ENCODE peak calls at places on chromosomes 16 and 17, in eight cellular contexts. T is mucosa of descending colon, B is HEK293T, Z is kidney glomerular epithelial cell, Y is Calu3, D is EH, O is PC-3, W is GM03348. F is an unnamed sample.

GRCh38 chr16:71722801-71723536 is 1.5 kb downstream of the PHLPP2 start:
- DNase-seq in B (peak; percentile 71), W (peak; percentile 91), Y (peak; percentile 81), T (peak; percentile 87), D (peak; percentile 81), Z (peak; percentile 67), O (peak; percentile 80), F (peak; percentile 88)

GRCh38 chr17:16107165-16107770 is 107.6 kb downstream of the TTC19 start:
- DNase-seq in D (no peak), O (no peak), B (no peak), W (no peak), T (no peak), Z (no peak), Y (no peak), F (no peak)

GRCh38 chr17:53740312-53740711 is 82.4 kb upstream of the KIF2B start:
- DNase-seq in B (no peak), O (no peak), D (no peak), Y (no peak), Z (no peak), W (no peak), T (no peak), F (no peak)

GRCh38 chr17:14308636-14308964 is 7.7 kb downstream of the HS3ST3B1 start:
- DNase-seq in B (no peak), Z (no peak), T (no peak), O (no peak), D (no peak), Y (no peak), W (no peak), F (no peak)

GRCh38 chr17:42287305-42288077 is 807 bp upstream of the STAT5A start:
- DNase-seq in D (no peak), O (no peak), T (peak; percentile 59), W (peak; percentile 69), Z (no peak), Y (no peak), B (no peak), F (no peak)

GRCh38 chr17:79400989-79401703 is 209.7 kb downstream of the RBFOX3 start:
- DNase-seq in Y (peak; percentile 77), W (peak; percentile 94), O (peak; percentile 76), Z (peak; percentile 28), T (peak; percentile 79), B (peak; percentile 85), D (peak; percentile 56), F (peak; percentile 94)

GRCh38 chr17:1078062-1078711 is 81.3 kb downstream of the TIMM22 start:
- DNase-seq in Y (no peak), D (no peak), W (no peak), B (no peak), T (peak; percentile 23), O (no peak), Z (no peak), F (no peak)

GRCh38 chr17:36510636-36511035 is 24.0 kb downstream of the MYO19 start:
- DNase-seq in D (no peak), Z (no peak), B (no peak), Y (no peak), W (no peak), T (no peak), O (no peak), F (no peak)

GRCh38 chr17:18250259-18250658 is 8.3 kb downstream of the FLII start:
- DNase-seq in Y (no peak), W (no peak), D (no peak), B (no peak), T (peak; percentile 87), O (peak; percentile 56), Z (no peak), F (no peak)

F was measured in A549.